ENCODE peak calls at places on chromosomes 12 and 14, in seven cellular contexts. K is ecto neural progenitor cell; W is endothelial cell; R is stimulated activated CD8-positive, alpha-beta memory T cell treated with anti-CD3 and anti-CD28 coated beads, Interleukin-4, amount 100 ng/mL, for 24 hours; B is BJ; E is spleen; H is NCI-H2081. C is an unnamed sample.

GRCh38 chr14:90857866-90858265 is 41.6 kb upstream of the TTC7B start:
- DNase-seq in K (no peak), W (no peak), R (no peak), B (no peak), E (no peak), H (no peak), C (no peak)

GRCh38 chr14:23618415-23618988 is 17.7 kb upstream of the DHRS2 start:
- DNase-seq in K (no peak), W (no peak), R (no peak), B (no peak), E (no peak), H (no peak), C (no peak)

GRCh38 chr12:57881035-57881973 is 34.8 kb upstream of the CTDSP2 start:
- DNase-seq in K (no peak), W (no peak), R (no peak), B (no peak), E (no peak), H (no peak), C (no peak)

GRCh38 chr14:50007123-50007903 is 109.1 kb downstream of the VCPKMT start:
- DNase-seq in K (no peak), W (no peak), R (no peak), B (no peak), E (no peak), H (no peak), C (no peak)

GRCh38 chr14:95784137-95784536 is 70.2 kb upstream of the TCL1A start:
- DNase-seq in K (no peak), W (peak), R (no peak), B (no peak), E (no peak), H (no peak), C (peak)

GRCh38 chr14:103536693-103537092 is 7.7 kb downstream of the TRMT61A start:
- DNase-seq in K (no peak), W (no peak), R (no peak), B (no peak), E (no peak), H (no peak), C (no peak)

GRCh38 chr14:99841436-99842071 is 48.3 kb downstream of the EML1 start:
- DNase-seq in K (no peak), W (no peak), R (no peak), B (no peak), E (no peak), H (no peak), C (no peak)

GRCh38 chr14:30270200-30271161 is 288.5 kb upstream of the G2E3 start:
- DNase-seq in K (peak), W (peak), R (peak), B (no peak), E (peak), H (peak), C (peak)

GRCh38 chr12:3732901-3733300 is 20.0 kb downstream of the CRACR2A start:
- DNase-seq in K (no peak), W (no peak), R (no peak), B (no peak), E (no peak), H (no peak), C (no peak)

GRCh38 chr14:63982156-63982555 is 129.4 kb downstream of the SYNE2 start:
- DNase-seq in K (no peak), W (no peak), R (no peak), B (no peak), E (no peak), H (no peak), C (no peak)

GRCh38 chr14:24298892-24299254 is 707 bp downstream of the DHRS1 start:
- DNase-seq in K (no peak), W (no peak), R (no peak), B (no peak), E (no peak), H (no peak), C (no peak)

GRCh38 chr14:85247071-85247470 is 282.9 kb upstream of the FLRT2 start:
- DNase-seq in K (no peak), W (no peak), R (no peak), B (no peak), E (no peak), H (no peak), C (no peak)

GRCh38 chr14:103136388-103137271 is 13.4 kb downstream of the TNFAIP2 start:
- DNase-seq in K (no peak), W (no peak), R (no peak), B (no peak), E (no peak), H (no peak), C (no peak)

GRCh38 chr12:92003701-92004100 is 141.9 kb downstream of the BTG1 start:
- DNase-seq in K (no peak), W (no peak), R (no peak), B (no peak), E (no peak), H (no peak), C (no peak)

GRCh38 chr12:22729431-22729830 is 104.5 kb downstream of the ETNK1 start:
- DNase-seq in K (no peak), W (no peak), R (no peak), B (no peak), E (no peak), H (no peak), C (no peak)

GRCh38 chr12:115102450-115102849 is 418.5 kb upstream of the TBX3 start:
- DNase-seq in K (no peak), W (no peak), R (no peak), B (no peak), E (no peak), H (no peak), C (no peak)

GRCh38 chr14:22221508-22221907 is 367.5 kb downstream of the DAD1 start:
- DNase-seq in K (no peak), W (no peak), R (no peak), B (no peak), E (no peak), H (no peak), C (peak)

GRCh38 chr12:7497661-7498060 is 5.9 kb downstream of the CD163 start:
- DNase-seq in K (no peak), W (no peak), R (no peak), B (no peak), E (no peak), H (no peak), C (no peak)

GRCh38 chr12:16347391-16348298 is at the start of gene MGST1:
- DNase-seq in K (peak), W (peak), R (no peak), B (no peak), E (peak), H (peak), C (peak)

C was measured in HEK293T.